ENCODE peak calls at places on chromosome X, in four cellular contexts. L is A549, T is GM12878, Z is K562. V is an unnamed sample.

GRCh38 chrX:23509256-23509655 is 158.0 kb upstream of the PRDX4 start:
- DNase-seq in T (no peak), L (no peak), Z (no peak), V (no peak)

GRCh38 chrX:107485019-107485418 is 35.6 kb downstream of the FRMPD3 start:
- DNase-seq in T (no peak), L (no peak), Z (no peak), V (no peak)

GRCh38 chrX:85765651-85766050 is 281.7 kb downstream of the CHM start:
- DNase-seq in Z (no peak), T (no peak), L (no peak), V (no peak)

GRCh38 chrX:52574416-52575275 is 57.8 kb upstream of the XAGE1B start:
- DNase-seq in Z (peak; percentile 34), L (peak; percentile 36), T (peak; percentile 2), V (peak; percentile 61)

GRCh38 chrX:129653985-129654651 is 638 bp downstream of the APLN start:
- DNase-seq in L (peak; percentile 21), Z (no peak), T (no peak), V (no peak)

GRCh38 chrX:7690842-7691241 is 152.1 kb upstream of the VCX start:
- DNase-seq in L (no peak), Z (no peak), T (no peak), V (no peak)

GRCh38 chrX:39247536-39247935 is 446.3 kb downstream of the MID1IP1 start:
- DNase-seq in Z (no peak), T (no peak), L (no peak), V (no peak)

GRCh38 chrX:56803849-56804681 is 75.0 kb downstream of the NBDY start:
- DNase-seq in Z (no peak), L (no peak), T (no peak), V (no peak)

GRCh38 chrX:101407167-101407747 is 468 bp downstream of the GLA start:
- DNase-seq in T (no peak), L (no peak), Z (no peak), V (no peak)

GRCh38 chrX:30957753-30958152 is 68.7 kb upstream of the TAB3 start:
- DNase-seq in Z (no peak), L (peak; percentile 5), T (no peak), V (peak; percentile 1)

GRCh38 chrX:18702362-18703195 is 4.9 kb upstream of the PPEF1 start:
- DNase-seq in Z (no peak), T (no peak), L (peak; percentile 89), V (peak; percentile 70)

GRCh38 chrX:14630724-14631123 is 101.4 kb downstream of the GLRA2 start:
- DNase-seq in T (no peak), Z (no peak), L (no peak), V (no peak)

GRCh38 chrX:68942141-68942540 is 113.3 kb downstream of the EFNB1 start:
- DNase-seq in L (no peak), T (no peak), Z (no peak), V (no peak)

GRCh38 chrX:115560978-115561604 is at the start of gene PLS3:
- DNase-seq in L (peak; percentile 89), Z (no peak), T (no peak), V (peak; percentile 83)

GRCh38 chrX:135596495-135596894 is 76.0 kb downstream of the INTS6L start:
- DNase-seq in T (no peak), L (peak; percentile 6), Z (peak; percentile 52), V (peak; percentile 16)

GRCh38 chrX:103585421-103586313 is at the start of gene TCEAL4:
- DNase-seq in T (no peak), L (peak; percentile 54), Z (no peak), V (no peak)

GRCh38 chrX:101430457-101431078 is 22.5 kb downstream of the HNRNPH2 start:
- DNase-seq in L (no peak), Z (no peak), T (no peak), V (peak; percentile 54)

GRCh38 chrX:12929701-12930100 is 23.3 kb downstream of the TLR8 start:
- DNase-seq in T (no peak), L (no peak), Z (no peak), V (peak; percentile 6)

GRCh38 chrX:129115935-129116334 is 407.4 kb downstream of the SMARCA1 start:
- DNase-seq in Z (no peak), T (no peak), L (no peak), V (no peak)

GRCh38 chrX:109472939-109473713 is 8.8 kb downstream of the GUCY2F start:
- DNase-seq in T (no peak), Z (no peak), L (no peak), V (peak; percentile 31)

GRCh38 chrX:51905711-51906110 is 12.3 kb downstream of the MAGED1 start:
- DNase-seq in L (no peak), Z (no peak), T (no peak), V (no peak)

GRCh38 chrX:115560211-115560977 is 580 bp upstream of the PLS3 start:
- DNase-seq in L (peak; percentile 60), T (no peak), Z (no peak), V (peak; percentile 75)

GRCh38 chrX:97843200-97843811 is 959.6 kb downstream of the RPA4 start:
- DNase-seq in L (no peak), T (no peak), Z (peak; percentile 11), V (no peak)

GRCh38 chrX:129006491-129006890 is 516.8 kb downstream of the SMARCA1 start:
- DNase-seq in L (no peak), T (no peak), Z (no peak), V (no peak)

GRCh38 chrX:70046978-70047377 is 2.8 kb downstream of the AWAT2 start:
- DNase-seq in Z (no peak), L (no peak), T (no peak), V (peak; percentile 47)

GRCh38 chrX:149469406-149469805 is 35.7 kb downstream of the IDS start:
- DNase-seq in T (no peak), Z (no peak), L (no peak), V (no peak)

GRCh38 chrX:133609151-133609550 is 193.9 kb upstream of the GPC4 start:
- DNase-seq in L (no peak), Z (no peak), T (no peak), V (no peak)

GRCh38 chrX:64202808-64203320 is 2.6 kb downstream of the AMER1 start:
- DNase-seq in L (no peak), T (no peak), Z (no peak), V (peak; percentile 16)

GRCh38 chrX:27186671-27187070 is 276.5 kb downstream of the PPP4R3C start:
- DNase-seq in Z (peak; percentile 10), T (peak; percentile 0), L (no peak), V (peak; percentile 28)

GRCh38 chrX:46485897-46486296 is 59.3 kb downstream of the ZNF674 start:
- DNase-seq in L (no peak), T (no peak), Z (no peak), V (no peak)
- TF ChIP-seq ELK1 in L (no peak), T (no peak), Z (no peak), V (no peak)

DNA sequence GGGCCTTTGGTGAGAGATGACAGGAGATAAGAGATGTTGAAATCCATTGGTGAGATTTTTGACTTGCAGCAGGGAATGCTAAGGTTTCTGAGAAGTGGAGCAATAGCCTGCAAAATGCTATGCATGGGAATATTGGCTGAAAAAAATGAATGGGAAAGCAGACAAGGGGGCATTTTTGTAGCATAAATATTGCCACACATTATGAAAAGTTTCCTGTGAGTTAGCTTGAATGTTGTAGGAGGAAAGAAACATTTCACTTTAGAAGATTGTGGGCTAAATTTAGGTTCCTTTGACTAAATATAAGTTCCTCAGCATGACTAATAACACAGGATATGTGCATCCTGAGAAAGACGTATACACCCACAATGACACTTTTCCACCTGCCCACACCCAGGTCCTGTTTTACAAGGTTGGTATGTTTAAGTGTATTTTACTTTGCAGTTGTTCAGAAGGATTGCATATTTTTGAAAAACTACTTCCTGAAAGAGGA is 28.4 kb downstream of the PHEX start:
- DNase-seq in L (no peak), T (no peak), Z (no peak), V (peak; percentile 55)
- TF ChIP-seq RFX5 in L (no peak), T (no peak), Z (no peak), V (no peak)

DNA sequence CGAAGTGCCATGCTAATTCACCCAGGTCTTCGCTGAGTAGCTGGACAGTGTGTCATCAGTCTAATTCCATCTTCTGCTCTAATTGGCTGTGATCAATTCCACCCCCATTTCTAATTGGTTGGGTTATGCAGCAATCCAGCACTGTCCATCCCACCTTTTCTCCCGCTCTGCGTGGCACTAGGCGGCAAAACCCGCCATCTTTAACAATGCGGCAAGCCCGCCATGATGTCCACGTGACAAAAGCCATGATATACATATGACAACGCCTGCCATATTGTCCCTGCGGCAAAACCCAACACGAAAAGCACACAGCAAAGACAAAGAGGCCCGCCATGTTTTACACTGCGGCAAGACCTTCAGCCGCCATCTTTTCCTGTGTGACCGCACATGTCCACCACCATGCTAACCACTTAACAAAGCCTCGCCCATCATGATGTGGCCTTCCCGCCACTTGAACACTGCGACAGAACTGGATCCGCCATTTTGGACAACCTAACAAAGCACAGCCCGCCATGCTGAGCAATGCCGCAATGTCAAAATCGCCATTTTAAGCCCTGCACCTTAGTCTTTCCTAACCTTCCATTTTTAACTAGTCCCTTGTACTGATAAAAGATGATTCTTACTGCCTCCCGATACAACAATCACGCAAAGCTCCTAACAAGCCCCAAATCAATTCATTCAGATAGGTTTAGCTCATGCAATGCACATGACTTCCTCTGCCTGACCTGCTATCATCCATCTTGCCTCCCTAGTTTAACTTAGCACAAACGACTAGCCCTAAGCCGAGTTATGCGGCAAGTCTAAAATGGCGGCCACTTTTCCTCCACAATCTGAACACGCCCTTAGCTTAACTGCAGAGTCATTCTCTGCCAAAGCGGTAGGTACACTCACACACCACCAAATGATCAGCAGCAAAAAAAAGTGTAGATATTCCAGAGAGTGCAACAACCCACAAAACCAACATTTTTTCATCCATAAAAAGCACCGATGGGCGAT is 288.3 kb downstream of the CHIC1 start:
- DNase-seq in T (peak; percentile 90), Z (peak; percentile 34), L (no peak), V (peak; percentile 96)
- TF ChIP-seq ELK1 in T (no peak), Z (no peak), L (no peak), V (no peak)

DNA sequence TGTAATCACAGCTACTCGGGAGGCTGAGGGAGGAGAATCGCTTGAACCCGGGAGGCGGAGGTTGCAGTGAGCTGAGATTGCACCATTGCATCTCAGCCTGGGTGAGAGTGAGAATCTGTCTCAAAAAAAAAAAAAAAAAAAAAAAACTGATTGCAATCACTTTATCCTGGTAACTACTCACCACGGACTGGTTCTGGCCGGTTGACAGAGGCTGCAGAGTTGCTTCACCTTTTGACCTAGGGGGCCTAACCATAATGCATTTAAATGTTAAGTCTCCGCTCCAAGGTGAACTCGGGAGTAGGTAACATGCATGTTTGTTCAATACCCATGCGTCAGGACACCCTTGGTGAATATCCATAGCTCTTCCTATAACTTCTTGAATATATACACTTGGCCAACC is 1.8 kb downstream of the PPP2R3B start:
- DNase-seq in Z (no peak), L (no peak), T (no peak), V (no peak)
- TF ChIP-seq RFX5 in Z (no peak), L (no peak), T (no peak), V (no peak)

GRCh38 chrX:20144491-20144890 is 2.9 kb upstream of the EIF1AX start:
- DNase-seq in L (no peak), Z (no peak), T (no peak), V (peak; percentile 82)

GRCh38 chrX:20143111-20143510 is 1.5 kb upstream of the EIF1AX start:
- DNase-seq in T (no peak), Z (no peak), L (no peak), V (no peak)

GRCh38 chrX:20141281-20142220 is at the start of gene EIF1AX:
- DNase-seq in T (peak; percentile 97), Z (peak; percentile 83), L (peak; percentile 62), V (peak; percentile 99)

GRCh38 chrX:20140410-20140809 is 1.2 kb downstream of the EIF1AX start:
- DNase-seq in L (no peak), Z (no peak), T (no peak), V (no peak)

GRCh38 chrX:20143539-20143938 is 1.9 kb upstream of the EIF1AX start:
- DNase-seq in T (no peak), Z (no peak), L (no peak), V (no peak)
- TF ChIP-seq ELK1 in T (no peak), Z (no peak), L (no peak), V (no peak)

V was measured in IMR-90.